ENCODE peak calls at places on chromosomes 7 and 10, in eight cellular contexts. One of them, this sample, is unnamed.

GRCh38 chr10:76719021-76719420 is 918.6 kb downstream of the KCNMA1 start:
- DNase-seq in CD8-positive, alpha-beta T cell: no peak
- DNase-seq in tibial artery: no peak
- DNase-seq in neural progenitor cell: no peak
- DNase-seq in fibroblast of lung: no peak
- DNase-seq in thoracic aorta: no peak
- DNase-seq in lung: no peak
- DNase-seq in suprapubic skin: no peak
- DNase-seq in this sample: no peak

GRCh38 chr10:49171326-49172140 is 16.7 kb downstream of the TMEM273 start:
- DNase-seq in fibroblast of lung: no peak
- DNase-seq in CD8-positive, alpha-beta T cell: no peak
- DNase-seq in lung: peak
- DNase-seq in thoracic aorta: no peak
- DNase-seq in tibial artery: no peak
- DNase-seq in neural progenitor cell: no peak
- DNase-seq in suprapubic skin: no peak
- DNase-seq in this sample: no peak

GRCh38 chr7:41117431-41117830 is 585.5 kb downstream of the INHBA start:
- DNase-seq in suprapubic skin: no peak
- DNase-seq in fibroblast of lung: no peak
- DNase-seq in CD8-positive, alpha-beta T cell: no peak
- DNase-seq in neural progenitor cell: no peak
- DNase-seq in thoracic aorta: no peak
- DNase-seq in tibial artery: no peak
- DNase-seq in lung: no peak
- DNase-seq in this sample: no peak

GRCh38 chr7:136142583-136142982 is 165.4 kb upstream of the MTPN start:
- DNase-seq in neural progenitor cell: no peak
- DNase-seq in lung: no peak
- DNase-seq in thoracic aorta: no peak
- DNase-seq in tibial artery: no peak
- DNase-seq in CD8-positive, alpha-beta T cell: no peak
- DNase-seq in fibroblast of lung: no peak
- DNase-seq in suprapubic skin: no peak
- DNase-seq in this sample: no peak

GRCh38 chr7:22248111-22248809 is 108.7 kb downstream of the RAPGEF5 start:
- DNase-seq in fibroblast of lung: peak
- DNase-seq in suprapubic skin: no peak
- DNase-seq in lung: no peak
- DNase-seq in thoracic aorta: no peak
- DNase-seq in CD8-positive, alpha-beta T cell: no peak
- DNase-seq in neural progenitor cell: no peak
- DNase-seq in tibial artery: no peak
- DNase-seq in this sample: no peak

GRCh38 chr7:149851449-149851848 is 13.3 kb downstream of the ZNF862 start:
- DNase-seq in lung: no peak
- DNase-seq in tibial artery: no peak
- DNase-seq in neural progenitor cell: no peak
- DNase-seq in fibroblast of lung: no peak
- DNase-seq in suprapubic skin: no peak
- DNase-seq in CD8-positive, alpha-beta T cell: no peak
- DNase-seq in thoracic aorta: no peak
- DNase-seq in this sample: no peak

GRCh38 chr10:28381903-28382347 is 79.1 kb upstream of the MPP7 start:
- DNase-seq in CD8-positive, alpha-beta T cell: peak
- DNase-seq in thoracic aorta: peak
- DNase-seq in fibroblast of lung: peak
- DNase-seq in lung: peak
- DNase-seq in tibial artery: peak
- DNase-seq in neural progenitor cell: peak
- DNase-seq in suprapubic skin: peak
- DNase-seq in this sample: peak

GRCh38 chr10:133458021-133458709 is 4.4 kb downstream of the SCART1 start:
- DNase-seq in thoracic aorta: no peak
- DNase-seq in tibial artery: no peak
- DNase-seq in lung: peak
- DNase-seq in neural progenitor cell: no peak
- DNase-seq in CD8-positive, alpha-beta T cell: no peak
- DNase-seq in fibroblast of lung: no peak
- DNase-seq in suprapubic skin: peak
- DNase-seq in this sample: peak

GRCh38 chr7:32453286-32454011 is 36.7 kb downstream of the LSM5 start:
- DNase-seq in fibroblast of lung: no peak
- DNase-seq in suprapubic skin: no peak
- DNase-seq in lung: no peak
- DNase-seq in CD8-positive, alpha-beta T cell: no peak
- DNase-seq in tibial artery: no peak
- DNase-seq in neural progenitor cell: no peak
- DNase-seq in thoracic aorta: no peak
- DNase-seq in this sample: no peak

GRCh38 chr10:21993360-21994001 is 10.0 kb downstream of the DNAJC1 start:
- DNase-seq in suprapubic skin: no peak
- DNase-seq in lung: no peak
- DNase-seq in tibial artery: no peak
- DNase-seq in fibroblast of lung: peak
- DNase-seq in thoracic aorta: no peak
- DNase-seq in neural progenitor cell: no peak
- DNase-seq in CD8-positive, alpha-beta T cell: no peak
- DNase-seq in this sample: no peak

GRCh38 chr10:101770331-101771215 is 5.3 kb downstream of the FGF8 start:
- DNase-seq in thoracic aorta: no peak
- DNase-seq in fibroblast of lung: no peak
- DNase-seq in neural progenitor cell: no peak
- DNase-seq in suprapubic skin: peak
- DNase-seq in tibial artery: no peak
- DNase-seq in CD8-positive, alpha-beta T cell: no peak
- DNase-seq in lung: no peak
- DNase-seq in this sample: peak

GRCh38 chr10:101768791-101769170 is 7.1 kb downstream of the FGF8 start:
- DNase-seq in CD8-positive, alpha-beta T cell: no peak
- DNase-seq in lung: no peak
- DNase-seq in thoracic aorta: no peak
- DNase-seq in tibial artery: no peak
- DNase-seq in neural progenitor cell: no peak
- DNase-seq in fibroblast of lung: no peak
- DNase-seq in suprapubic skin: peak
- DNase-seq in this sample: no peak

GRCh38 chr10:101771380-101771779 is 4.5 kb downstream of the FGF8 start:
- DNase-seq in tibial artery: no peak
- DNase-seq in fibroblast of lung: no peak
- DNase-seq in suprapubic skin: peak
- DNase-seq in neural progenitor cell: no peak
- DNase-seq in lung: no peak
- DNase-seq in CD8-positive, alpha-beta T cell: no peak
- DNase-seq in thoracic aorta: no peak
- DNase-seq in this sample: peak

GRCh38 chr10:101767966-101768790 is 7.7 kb downstream of the FGF8 start:
- DNase-seq in CD8-positive, alpha-beta T cell: no peak
- DNase-seq in tibial artery: no peak
- DNase-seq in neural progenitor cell: peak
- DNase-seq in suprapubic skin: peak
- DNase-seq in fibroblast of lung: no peak
- DNase-seq in lung: no peak
- DNase-seq in thoracic aorta: no peak
- DNase-seq in this sample: no peak

DNA sequence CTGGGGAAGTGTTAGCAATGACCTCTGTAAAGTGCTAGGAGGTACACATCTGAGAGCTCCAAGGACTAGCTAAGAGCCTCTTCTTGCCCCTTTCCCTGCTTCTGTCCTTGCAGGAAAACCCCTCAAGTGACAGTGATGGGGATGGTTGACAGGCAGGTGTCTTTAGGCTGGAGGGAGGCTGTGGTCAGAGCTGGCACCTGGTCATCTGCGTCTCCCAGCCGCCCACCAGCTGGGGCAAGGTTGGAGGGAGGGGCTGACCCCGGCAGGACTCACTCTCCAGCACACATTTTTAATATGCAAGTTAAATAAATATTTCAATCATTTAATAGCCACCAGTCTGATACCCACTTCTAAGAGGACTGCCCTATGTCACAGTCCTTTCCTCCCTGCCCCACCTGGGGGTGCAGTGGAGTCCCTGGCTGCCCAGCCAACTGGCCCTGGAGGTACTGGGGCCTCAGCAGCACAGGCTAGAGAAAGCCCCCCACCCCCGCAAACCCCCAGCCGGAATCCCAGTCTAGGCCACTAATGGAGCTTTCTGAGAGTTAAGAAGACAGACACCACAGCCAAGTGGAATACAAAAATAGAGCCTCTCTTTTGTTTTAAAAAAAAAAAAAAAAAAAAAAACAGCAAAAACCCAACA is 6.3 kb downstream of the FGF8 start:
- DNase-seq in CD8-positive, alpha-beta T cell: no peak
- DNase-seq in neural progenitor cell: no peak
- DNase-seq in thoracic aorta: no peak
- DNase-seq in suprapubic skin: peak
- DNase-seq in lung: no peak
- DNase-seq in tibial artery: no peak
- DNase-seq in fibroblast of lung: no peak
- DNase-seq in this sample: peak
- H3K27ac ChIP-seq in CD8-positive, alpha-beta T cell: no peak
- H3K27ac ChIP-seq in neural progenitor cell: no peak
- H3K27ac ChIP-seq in thoracic aorta: no peak
- H3K27ac ChIP-seq in suprapubic skin: no peak
- H3K27ac ChIP-seq in lung: no peak
- H3K27ac ChIP-seq in tibial artery: no peak
- H3K27ac ChIP-seq in fibroblast of lung: no peak
- H3K27ac ChIP-seq in this sample: no peak

GRCh38 chr7:2106506-2106905 is 126.2 kb downstream of the MAD1L1 start:
- DNase-seq in thoracic aorta: no peak
- DNase-seq in lung: no peak
- DNase-seq in CD8-positive, alpha-beta T cell: no peak
- DNase-seq in tibial artery: no peak
- DNase-seq in fibroblast of lung: no peak
- DNase-seq in suprapubic skin: no peak
- DNase-seq in neural progenitor cell: no peak
- DNase-seq in this sample: no peak

GRCh38 chr7:2106920-2107319 is 125.8 kb downstream of the MAD1L1 start:
- DNase-seq in CD8-positive, alpha-beta T cell: no peak
- DNase-seq in thoracic aorta: no peak
- DNase-seq in lung: no peak
- DNase-seq in neural progenitor cell: peak
- DNase-seq in fibroblast of lung: no peak
- DNase-seq in tibial artery: no peak
- DNase-seq in suprapubic skin: no peak
- DNase-seq in this sample: no peak

GRCh38 chr7:2108501-2109250 is 124.1 kb downstream of the MAD1L1 start:
- DNase-seq in CD8-positive, alpha-beta T cell: no peak
- DNase-seq in neural progenitor cell: peak
- DNase-seq in thoracic aorta: no peak
- DNase-seq in fibroblast of lung: no peak
- DNase-seq in suprapubic skin: no peak
- DNase-seq in lung: no peak
- DNase-seq in tibial artery: no peak
- DNase-seq in this sample: no peak

GRCh38 chr7:2105917-2106316 is 126.8 kb downstream of the MAD1L1 start:
- DNase-seq in suprapubic skin: no peak
- DNase-seq in tibial artery: no peak
- DNase-seq in CD8-positive, alpha-beta T cell: no peak
- DNase-seq in fibroblast of lung: no peak
- DNase-seq in thoracic aorta: no peak
- DNase-seq in lung: no peak
- DNase-seq in neural progenitor cell: no peak
- DNase-seq in this sample: no peak

GRCh38 chr7:2107386-2108085 is 125.2 kb downstream of the MAD1L1 start:
- DNase-seq in suprapubic skin: no peak
- DNase-seq in thoracic aorta: no peak
- DNase-seq in CD8-positive, alpha-beta T cell: no peak
- DNase-seq in lung: no peak
- DNase-seq in tibial artery: no peak
- DNase-seq in neural progenitor cell: no peak
- DNase-seq in fibroblast of lung: no peak
- DNase-seq in this sample: no peak
- H3K27ac ChIP-seq in suprapubic skin: no peak
- H3K27ac ChIP-seq in thoracic aorta: no peak
- H3K27ac ChIP-seq in CD8-positive, alpha-beta T cell: no peak
- H3K27ac ChIP-seq in lung: no peak
- H3K27ac ChIP-seq in tibial artery: no peak
- H3K27ac ChIP-seq in neural progenitor cell: peak
- H3K27ac ChIP-seq in fibroblast of lung: no peak
- H3K27ac ChIP-seq in this sample: no peak

GRCh38 chr7:3301831-3302618 is 973 bp downstream of the SDK1 start:
- DNase-seq in tibial artery: no peak
- DNase-seq in thoracic aorta: no peak
- DNase-seq in CD8-positive, alpha-beta T cell: no peak
- DNase-seq in fibroblast of lung: peak
- DNase-seq in neural progenitor cell: peak
- DNase-seq in suprapubic skin: no peak
- DNase-seq in lung: no peak
- DNase-seq in this sample: peak

GRCh38 chr7:3302681-3303320 is 1.7 kb downstream of the SDK1 start:
- DNase-seq in lung: no peak
- DNase-seq in thoracic aorta: no peak
- DNase-seq in fibroblast of lung: peak
- DNase-seq in CD8-positive, alpha-beta T cell: no peak
- DNase-seq in neural progenitor cell: no peak
- DNase-seq in tibial artery: no peak
- DNase-seq in suprapubic skin: no peak
- DNase-seq in this sample: no peak

GRCh38 chr7:3300651-3301471 is at the start of gene SDK1:
- DNase-seq in suprapubic skin: peak
- DNase-seq in neural progenitor cell: peak
- DNase-seq in tibial artery: peak
- DNase-seq in CD8-positive, alpha-beta T cell: peak
- DNase-seq in lung: peak
- DNase-seq in fibroblast of lung: peak
- DNase-seq in thoracic aorta: peak
- DNase-seq in this sample: peak

GRCh38 chr7:3301472-3301778 is 373 bp downstream of the SDK1 start:
- DNase-seq in thoracic aorta: no peak
- DNase-seq in neural progenitor cell: peak
- DNase-seq in fibroblast of lung: no peak
- DNase-seq in suprapubic skin: no peak
- DNase-seq in tibial artery: no peak
- DNase-seq in lung: no peak
- DNase-seq in CD8-positive, alpha-beta T cell: no peak
- DNase-seq in this sample: no peak

GRCh38 chr7:3300221-3300650 is 816 bp upstream of the SDK1 start:
- DNase-seq in fibroblast of lung: peak
- DNase-seq in neural progenitor cell: peak
- DNase-seq in tibial artery: no peak
- DNase-seq in lung: no peak
- DNase-seq in suprapubic skin: no peak
- DNase-seq in thoracic aorta: no peak
- DNase-seq in CD8-positive, alpha-beta T cell: no peak
- DNase-seq in this sample: peak
- H3K27ac ChIP-seq in fibroblast of lung: no peak
- H3K27ac ChIP-seq in neural progenitor cell: no peak
- H3K27ac ChIP-seq in tibial artery: peak
- H3K27ac ChIP-seq in lung: no peak
- H3K27ac ChIP-seq in suprapubic skin: peak
- H3K27ac ChIP-seq in thoracic aorta: no peak
- H3K27ac ChIP-seq in CD8-positive, alpha-beta T cell: no peak
- H3K27ac ChIP-seq in this sample: no peak

DNA sequence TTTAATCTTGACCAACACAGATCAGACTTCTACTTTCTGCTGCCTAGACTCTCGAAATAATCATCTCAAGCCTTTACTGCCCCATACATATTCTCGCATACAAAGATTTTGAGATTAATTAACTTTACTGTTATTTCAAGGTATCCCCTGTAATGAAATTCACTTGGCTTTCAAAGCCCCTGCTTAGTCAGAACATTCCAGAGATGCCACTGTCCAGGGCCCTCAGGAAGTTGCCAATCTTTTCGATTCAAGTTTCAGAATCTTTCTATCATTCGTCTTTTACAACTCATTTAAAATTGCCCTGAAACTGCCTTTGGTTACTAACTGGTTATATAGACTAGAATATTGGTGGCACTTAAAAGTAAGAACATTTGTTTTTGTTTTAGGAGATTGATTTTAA is 320.2 kb downstream of the CDK14 start:
- DNase-seq in lung: no peak
- DNase-seq in fibroblast of lung: no peak
- DNase-seq in thoracic aorta: no peak
- DNase-seq in suprapubic skin: no peak
- DNase-seq in neural progenitor cell: no peak
- DNase-seq in tibial artery: no peak
- DNase-seq in CD8-positive, alpha-beta T cell: no peak
- DNase-seq in this sample: no peak
- H3K27ac ChIP-seq in lung: no peak
- H3K27ac ChIP-seq in fibroblast of lung: no peak
- H3K27ac ChIP-seq in thoracic aorta: no peak
- H3K27ac ChIP-seq in suprapubic skin: no peak
- H3K27ac ChIP-seq in neural progenitor cell: no peak
- H3K27ac ChIP-seq in tibial artery: no peak
- H3K27ac ChIP-seq in CD8-positive, alpha-beta T cell: no peak
- H3K27ac ChIP-seq in this sample: no peak

This sample was measured in coronary artery.